ENCODE peak calls at places on chromosome 1, in ten cellular contexts. E, X, A, K, P, M, C, V, S and J are unnamed samples.

GRCh38 chr1:236016782-236017400 is 48.0 kb downstream of the NID1 start:
- DNase-seq in E (peak), X (no peak), A (no peak), K (no peak), P (no peak), M (no peak), C (no peak), V (no peak), S (no peak), J (peak)

GRCh38 chr1:115807723-115808122 is 33.2 kb downstream of the NHLH2 start:
- DNase-seq in E (peak), X (no peak), A (peak), K (peak), P (no peak), M (peak), C (peak), V (peak), S (peak), J (peak)

GRCh38 chr1:182855886-182856285 is 16.7 kb downstream of the DHX9 start:
- DNase-seq in E (no peak), X (no peak), A (no peak), K (no peak), P (no peak), M (no peak), C (no peak), V (no peak), S (no peak), J (no peak)

GRCh38 chr1:153231800-153232199 is 14.4 kb downstream of the PRR9 start:
- DNase-seq in E (no peak), X (no peak), A (peak), K (no peak), P (no peak), M (peak), C (no peak), V (no peak), S (no peak), J (no peak)

GRCh38 chr1:150093805-150094204 is 26.2 kb downstream of the VPS45 start:
- DNase-seq in E (no peak), X (no peak), A (no peak), K (no peak), P (no peak), M (no peak), C (no peak), V (no peak), S (no peak), J (no peak)

GRCh38 chr1:243850368-243851128 is 505 bp upstream of the AKT3 start:
- DNase-seq in E (peak), X (no peak), A (peak), K (peak), P (peak), M (peak), C (peak), V (peak), S (peak), J (peak)

GRCh38 chr1:21326861-21327344 is 36.6 kb upstream of the ECE1 start:
- DNase-seq in E (no peak), X (no peak), A (peak), K (no peak), P (no peak), M (no peak), C (no peak), V (no peak), S (no peak), J (no peak)

GRCh38 chr1:33007190-33008050 is 29.3 kb downstream of the AK2 start:
- DNase-seq in E (peak), X (no peak), A (peak), K (peak), P (no peak), M (no peak), C (no peak), V (no peak), S (peak), J (peak)

GRCh38 chr1:154219511-154219910 is 1.2 kb upstream of the UBAP2L start:
- DNase-seq in E (no peak), X (no peak), A (peak), K (no peak), P (no peak), M (peak), C (peak), V (no peak), S (no peak), J (no peak)

GRCh38 chr1:150234647-150235435 is 1.1 kb downstream of the ANP32E start:
- DNase-seq in E (peak), X (peak), A (peak), K (peak), P (peak), M (peak), C (peak), V (peak), S (no peak), J (peak)

GRCh38 chr1:94743866-94744265 is 76.3 kb upstream of the SLC44A3 start:
- DNase-seq in E (no peak), X (no peak), A (no peak), K (no peak), P (no peak), M (no peak), C (no peak), V (no peak), S (no peak), J (no peak)

GRCh38 chr1:101394041-101394440 is 157.2 kb downstream of the S1PR1 start:
- DNase-seq in E (no peak), X (no peak), A (no peak), K (no peak), P (no peak), M (no peak), C (no peak), V (no peak), S (peak), J (no peak)

GRCh38 chr1:228243093-228243492 is 35.2 kb downstream of the OBSCN start:
- DNase-seq in E (no peak), X (no peak), A (no peak), K (no peak), P (no peak), M (no peak), C (no peak), V (no peak), S (no peak), J (no peak)

GRCh38 chr1:21268281-21269239 is 21.7 kb downstream of the ECE1 start:
- DNase-seq in E (no peak), X (peak), A (no peak), K (peak), P (peak), M (no peak), C (no peak), V (no peak), S (peak), J (no peak)

GRCh38 chr1:86356247-86356646 is 39.9 kb downstream of the ODF2L start:
- DNase-seq in E (no peak), X (no peak), A (no peak), K (no peak), P (no peak), M (no peak), C (no peak), V (no peak), S (no peak), J (no peak)

GRCh38 chr1:162663589-162664030 is 31.3 kb downstream of the DDR2 start:
- DNase-seq in E (no peak), X (no peak), A (peak), K (no peak), P (no peak), M (no peak), C (no peak), V (peak), S (peak), J (no peak)

GRCh38 chr1:213249395-213249794 is 198.4 kb downstream of the RPS6KC1 start:
- DNase-seq in E (no peak), X (no peak), A (no peak), K (no peak), P (no peak), M (no peak), C (no peak), V (no peak), S (no peak), J (no peak)

GRCh38 chr1:63917571-63918394 is 144.0 kb downstream of the ROR1 start:
- DNase-seq in E (no peak), X (no peak), A (no peak), K (no peak), P (no peak), M (no peak), C (no peak), V (no peak), S (no peak), J (no peak)

GRCh38 chr1:203306970-203307541 is 1.7 kb downstream of the BTG2 start:
- DNase-seq in E (no peak), X (peak), A (peak), K (peak), P (no peak), M (no peak), C (peak), V (peak), S (peak), J (no peak)

GRCh38 chr1:218969021-218969420 is 204.7 kb upstream of the LYPLAL1 start:
- DNase-seq in E (no peak), X (no peak), A (no peak), K (no peak), P (no peak), M (no peak), C (no peak), V (no peak), S (no peak), J (no peak)

GRCh38 chr1:53061859-53062714 is at the start of gene PODN:
- DNase-seq in E (no peak), X (peak), A (peak), K (no peak), P (peak), M (no peak), C (no peak), V (no peak), S (no peak), J (peak)

GRCh38 chr1:75745276-75745675 is 20.8 kb downstream of the ACADM start:
- DNase-seq in E (no peak), X (no peak), A (no peak), K (no peak), P (no peak), M (peak), C (no peak), V (no peak), S (no peak), J (no peak)

GRCh38 chr1:2494323-2494693 is 18.2 kb downstream of the PLCH2 start:
- DNase-seq in E (peak), X (no peak), A (no peak), K (no peak), P (no peak), M (no peak), C (peak), V (no peak), S (no peak), J (peak)

GRCh38 chr1:23475134-23475628 is 8.8 kb downstream of the ASAP3 start:
- DNase-seq in E (no peak), X (no peak), A (no peak), K (no peak), P (no peak), M (no peak), C (no peak), V (peak), S (peak), J (peak)

GRCh38 chr1:20031836-20032235 is 38.2 kb upstream of the PLA2G5 start:
- DNase-seq in E (no peak), X (no peak), A (no peak), K (no peak), P (no peak), M (no peak), C (no peak), V (no peak), S (no peak), J (no peak)

GRCh38 chr1:181077576-181078242 is 10.8 kb upstream of the IER5 start:
- DNase-seq in E (no peak), X (no peak), A (no peak), K (no peak), P (no peak), M (no peak), C (no peak), V (no peak), S (no peak), J (no peak)

GRCh38 chr1:119621714-119622113 is 26.4 kb downstream of the ZNF697 start:
- DNase-seq in E (no peak), X (no peak), A (no peak), K (no peak), P (no peak), M (no peak), C (peak), V (no peak), S (no peak), J (no peak)

GRCh38 chr1:154520333-154520732 is 18.1 kb upstream of the SHE start:
- DNase-seq in E (no peak), X (peak), A (no peak), K (no peak), P (no peak), M (no peak), C (no peak), V (no peak), S (peak), J (no peak)

GRCh38 chr1:225749706-225750105 is 27.9 kb upstream of the SRP9 start:
- DNase-seq in E (no peak), X (no peak), A (no peak), K (no peak), P (no peak), M (no peak), C (no peak), V (no peak), S (no peak), J (no peak)

GRCh38 chr1:22808846-22809501 is 98.3 kb downstream of the EPHB2 start:
- DNase-seq in E (no peak), X (no peak), A (peak), K (no peak), P (no peak), M (no peak), C (peak), V (peak), S (no peak), J (peak)

GRCh38 chr1:111192074-111192473 is 8.4 kb downstream of the DENND2D start:
- DNase-seq in E (no peak), X (no peak), A (no peak), K (no peak), P (no peak), M (no peak), C (no peak), V (no peak), S (no peak), J (no peak)

GRCh38 chr1:24554714-24555113 is 1.2 kb upstream of the NCMAP start:
- DNase-seq in E (no peak), X (peak), A (no peak), K (no peak), P (no peak), M (no peak), C (no peak), V (no peak), S (no peak), J (no peak)

GRCh38 chr1:94068831-94069648 is 51.9 kb downstream of the ABCA4 start:
- DNase-seq in E (peak), X (no peak), A (no peak), K (peak), P (peak), M (no peak), C (peak), V (no peak), S (peak), J (no peak)

GRCh38 chr1:114668784-114669561 is 876 bp downstream of the DENND2C start:
- DNase-seq in E (no peak), X (no peak), A (no peak), K (no peak), P (no peak), M (no peak), C (no peak), V (no peak), S (no peak), J (peak)

GRCh38 chr1:151715726-151716404 is 738 bp downstream of the CELF3 start:
- DNase-seq in E (no peak), X (no peak), A (no peak), K (no peak), P (no peak), M (no peak), C (no peak), V (no peak), S (no peak), J (no peak)

GRCh38 chr1:76190749-76191424 is 116.3 kb downstream of the ST6GALNAC3 start:
- DNase-seq in E (no peak), X (no peak), A (no peak), K (no peak), P (no peak), M (no peak), C (no peak), V (no peak), S (no peak), J (peak)

GRCh38 chr1:31765516-31765915 is 1.4 kb upstream of the ADGRB2 start:
- DNase-seq in E (no peak), X (no peak), A (no peak), K (no peak), P (no peak), M (no peak), C (no peak), V (no peak), S (no peak), J (no peak)
- TF ChIP-seq CTCF in E (no peak), X (no peak), A (no peak), K (no peak), P (no peak), M (no peak), C (no peak), V (no peak), S (no peak), J (no peak)

GRCh38 chr1:198270421-198270820 is 113.6 kb downstream of the NEK7 start:
- DNase-seq in E (no peak), X (no peak), A (no peak), K (no peak), P (no peak), M (no peak), C (no peak), V (no peak), S (no peak), J (no peak)
- H3K27ac ChIP-seq in E (no peak), X (no peak), A (no peak), K (no peak), P (no peak), M (no peak), C (no peak), V (no peak), S (peak), J (no peak)

GRCh38 chr1:1309525-1310385 is 1.4 kb downstream of the PUSL1 start:
- DNase-seq in E (no peak), X (no peak), A (no peak), K (no peak), P (no peak), M (no peak), C (no peak), V (no peak), S (no peak), J (no peak)
- TF ChIP-seq CTCF in E (no peak), X (no peak), A (no peak), K (no peak), P (no peak), M (no peak), C (no peak), V (no peak), S (no peak), J (no peak)

DNA sequence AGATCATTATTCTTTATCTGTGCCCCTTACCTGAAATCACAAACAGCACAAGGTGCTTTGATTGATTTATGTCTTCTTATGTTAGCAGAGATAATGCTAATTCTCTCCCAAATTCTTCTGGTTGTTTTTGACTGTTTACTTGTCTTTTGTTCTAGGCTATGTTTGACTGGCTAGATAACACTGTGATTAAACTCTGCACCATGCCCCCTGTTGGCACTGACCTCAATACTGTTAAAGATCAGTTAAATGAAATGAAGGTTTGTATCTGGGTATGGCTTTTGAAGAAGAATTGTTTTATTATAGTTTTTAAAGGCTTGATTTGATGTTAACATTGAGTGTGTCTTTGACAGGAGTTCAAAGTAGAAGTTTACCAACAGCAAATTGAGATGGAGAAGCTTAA is 49.6 kb upstream of the BMP8A start:
- DNase-seq in E (no peak), X (no peak), A (no peak), K (no peak), P (no peak), M (no peak), C (no peak), V (no peak), S (no peak), J (no peak)
- H3K27ac ChIP-seq in E (no peak), X (no peak), A (no peak), K (no peak), P (no peak), M (no peak), C (no peak), V (no peak), S (no peak), J (no peak)

GRCh38 chr1:44002606-44003157 is 11.3 kb downstream of the CCDC24 start:
- DNase-seq in E (no peak), X (no peak), A (no peak), K (no peak), P (no peak), M (no peak), C (no peak), V (no peak), S (no peak), J (no peak)
- TF ChIP-seq CTCF in E (no peak), X (no peak), A (no peak), K (no peak), P (no peak), M (no peak), C (no peak), V (no peak), S (no peak), J (no peak)

GRCh38 chr1:92493139-92493538 is 6.4 kb upstream of the GFI1 start:
- DNase-seq in E (no peak), X (no peak), A (no peak), K (no peak), P (no peak), M (no peak), C (no peak), V (no peak), S (no peak), J (no peak)

GRCh38 chr1:92495392-92496066 is 8.8 kb upstream of the GFI1 start:
- DNase-seq in E (no peak), X (no peak), A (no peak), K (no peak), P (no peak), M (no peak), C (no peak), V (no peak), S (no peak), J (no peak)

GRCh38 chr1:92488832-92489231 is 2.1 kb upstream of the GFI1 start:
- DNase-seq in E (no peak), X (no peak), A (no peak), K (no peak), P (no peak), M (no peak), C (no peak), V (no peak), S (no peak), J (no peak)

GRCh38 chr1:92500552-92500951 is 13.8 kb upstream of the GFI1 start:
- DNase-seq in E (no peak), X (no peak), A (no peak), K (no peak), P (no peak), M (no peak), C (no peak), V (no peak), S (no peak), J (no peak)

DNA sequence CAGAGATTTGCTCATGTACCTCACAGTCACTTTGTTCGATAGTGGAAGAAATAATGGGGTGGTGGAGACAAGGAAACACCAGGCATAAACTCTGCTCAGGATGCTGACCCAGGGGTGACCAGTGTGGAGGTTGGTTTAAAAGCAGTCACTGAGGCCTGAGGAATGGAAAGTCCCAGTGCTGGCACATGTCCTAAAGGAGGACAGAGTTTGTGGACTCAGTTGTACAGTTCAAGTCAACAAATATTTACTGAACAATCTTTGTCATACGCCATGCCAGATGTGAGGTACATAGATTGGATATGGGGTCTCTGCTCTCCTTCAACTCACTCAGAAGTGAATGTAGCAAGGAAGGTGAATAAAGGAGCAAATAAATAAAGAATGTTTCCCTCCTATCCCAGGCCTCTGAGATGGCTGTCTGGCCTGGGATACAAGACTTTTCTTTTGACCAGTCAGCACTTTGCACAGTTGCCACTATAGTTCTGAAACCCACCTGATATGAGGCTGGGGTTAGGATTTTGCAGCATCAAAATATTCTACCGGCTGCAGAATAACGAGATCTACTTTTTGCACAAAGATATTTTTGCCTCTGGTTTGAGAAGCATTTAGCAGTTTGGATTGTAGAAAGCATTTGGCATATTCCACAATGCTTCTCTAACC is 7.9 kb upstream of the GFI1 start:
- DNase-seq in E (no peak), X (no peak), A (no peak), K (no peak), P (no peak), M (no peak), C (no peak), V (no peak), S (no peak), J (no peak)
- H3K27ac ChIP-seq in E (no peak), X (no peak), A (no peak), K (no peak), P (no peak), M (no peak), C (no peak), V (no peak), S (no peak), J (no peak)

DNA sequence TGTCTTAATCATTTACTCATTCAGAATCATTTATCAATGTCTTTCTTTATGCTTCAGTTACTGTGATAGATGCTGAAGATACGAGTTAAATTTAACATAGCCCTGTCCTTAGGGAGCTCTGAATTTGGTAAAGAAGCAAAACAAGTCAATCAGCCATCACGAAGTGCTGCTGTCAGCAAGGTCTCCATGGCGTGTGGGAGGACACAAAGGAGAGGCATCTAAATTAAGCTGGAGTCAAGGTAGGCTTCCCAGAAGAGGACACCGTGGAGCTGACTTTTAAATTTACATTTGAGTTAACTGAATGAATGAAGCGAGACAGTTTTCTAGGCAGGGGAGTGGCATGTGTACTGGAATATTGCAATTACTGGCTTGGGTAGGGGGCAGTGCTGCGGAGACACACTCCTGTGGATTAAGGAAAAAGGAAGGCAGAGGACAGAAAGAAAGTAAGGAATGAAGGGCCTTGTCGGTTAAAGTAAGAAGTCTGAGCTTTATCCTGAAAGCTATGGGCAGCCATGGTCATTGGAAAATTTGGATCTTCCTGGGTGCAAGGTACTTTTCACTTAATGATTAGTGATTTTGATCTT is 41.3 kb upstream of the C1orf87 start:
- DNase-seq in E (no peak), X (no peak), A (no peak), K (no peak), P (no peak), M (no peak), C (no peak), V (no peak), S (no peak), J (no peak)
- TF ChIP-seq CTCF in E (no peak), X (no peak), A (no peak), K (no peak), P (no peak), M (no peak), C (no peak), V (no peak), S (no peak), J (no peak)